ENCODE peak calls at places on chromosomes 13 and 19, in eight cellular contexts. V, Q, F, U, T, M, X and J are unnamed samples.

GRCh38 chr13:73286177-73286576 is 227.4 kb downstream of the KLF5 start:
- DNase-seq in T (no peak), V (no peak), M (no peak), F (no peak), Q (no peak), X (no peak), U (no peak), J (no peak)

GRCh38 chr19:29292146-29292545 is 79.2 kb upstream of the UQCRFS1 start:
- DNase-seq in T (no peak), V (no peak), F (no peak), M (no peak), X (no peak), U (peak), Q (no peak), J (no peak)

GRCh38 chr19:41206926-41207750 is 11.9 kb upstream of the AXL start:
- DNase-seq in U (no peak), M (no peak), X (no peak), Q (no peak), T (no peak), V (no peak), F (no peak), J (no peak)

GRCh38 chr13:99577934-99578917 is 77.0 kb downstream of the TM9SF2 start:
- DNase-seq in V (no peak), T (no peak), U (peak), Q (no peak), F (no peak), X (no peak), M (no peak), J (no peak)

GRCh38 chr13:54733639-54734038 is 1705.0 kb downstream of the OLFM4 start:
- DNase-seq in Q (no peak), U (peak), X (no peak), M (no peak), F (no peak), T (no peak), V (peak), J (no peak)

GRCh38 chr19:6222884-6223283 is 56.9 kb downstream of the MLLT1 start:
- DNase-seq in Q (no peak), U (no peak), V (no peak), M (no peak), X (no peak), T (no peak), F (no peak), J (no peak)

GRCh38 chr19:45305421-45305820 is 17.3 kb downstream of the CKM start:
- DNase-seq in U (peak), Q (no peak), V (no peak), F (no peak), X (no peak), M (no peak), T (no peak), J (no peak)

GRCh38 chr19:1455336-1456120 is 5.6 kb downstream of the APC2 start:
- DNase-seq in M (no peak), T (no peak), V (peak), F (peak), U (peak), X (no peak), Q (no peak), J (peak)

GRCh38 chr19:57566396-57567256 is 7.0 kb upstream of the ZNF550 start:
- DNase-seq in F (no peak), Q (no peak), M (no peak), X (no peak), T (no peak), U (peak), V (no peak), J (no peak)

GRCh38 chr19:52474351-52475127 is 21.2 kb downstream of the ZNF578 start:
- DNase-seq in Q (no peak), V (no peak), T (no peak), F (no peak), U (no peak), X (no peak), M (no peak), J (no peak)

GRCh38 chr13:74132152-74132767 is 1.9 kb downstream of the KLF12 start:
- DNase-seq in Q (no peak), F (peak), V (no peak), T (peak), X (no peak), U (no peak), M (peak), J (no peak)

GRCh38 chr13:41767801-41768200 is 193.1 kb downstream of the VWA8 start:
- DNase-seq in U (no peak), Q (no peak), X (no peak), M (no peak), F (no peak), T (no peak), V (no peak), J (no peak)

GRCh38 chr19:2302319-2303208 is 5.4 kb downstream of the LINGO3 start:
- DNase-seq in T (no peak), Q (no peak), M (no peak), V (no peak), U (peak), F (no peak), X (no peak), J (no peak)

GRCh38 chr13:99987180-99988047 is 5.8 kb downstream of the ZIC2 start:
- DNase-seq in X (no peak), Q (no peak), M (no peak), T (no peak), V (peak), U (peak), F (no peak), J (no peak)